ENCODE peak calls at places on chromosomes 11 and 22, in seven cellular contexts. R is Calu3, E is IMR-90, W is nephron progenitor cell, J is HCT116, M is choroid plexus epithelial cell, C is GM10248. S is an unnamed sample.

GRCh38 chr11:32052218-32052617 is 38.7 kb upstream of the RCN1 start:
- DNase-seq in E (peak; percentile 58), W (peak; percentile 72), J (peak; percentile 49), M (peak; percentile 80), C (peak; percentile 52), R (peak; percentile 64), S (peak; percentile 59)

GRCh38 chr11:47469411-47470179 is 20.7 kb upstream of the RAPSN start:
- DNase-seq in C (no peak), J (no peak), M (peak; percentile 90), R (no peak), E (peak; percentile 17), W (no peak), S (no peak)

GRCh38 chr22:41862160-41862529 is 29.2 kb downstream of the SREBF2 start:
- DNase-seq in W (peak; percentile 22), R (no peak), J (no peak), C (peak; percentile 70), E (peak; percentile 23), M (peak; percentile 49), S (peak; percentile 63)

GRCh38 chr11:117328414-117329010 is 858 bp downstream of the CEP164 start:
- DNase-seq in J (no peak), R (no peak), C (peak; percentile 37), W (peak; percentile 8), E (peak; percentile 58), M (peak; percentile 65), S (no peak)

GRCh38 chr11:11959601-11960000 is 48.8 kb downstream of the DKK3 start:
- DNase-seq in C (no peak), E (no peak), M (no peak), R (no peak), J (no peak), W (no peak), S (no peak)

GRCh38 chr11:101046947-101047346 is 82.7 kb downstream of the PGR start:
- DNase-seq in R (no peak), C (no peak), J (no peak), E (no peak), M (no peak), W (no peak), S (no peak)

GRCh38 chr11:129385801-129386200 is 10.2 kb downstream of the BARX2 start:
- DNase-seq in E (no peak), J (no peak), W (no peak), M (no peak), C (no peak), R (no peak), S (no peak)

GRCh38 chr11:102757823-102758549 is 22.4 kb downstream of the MMP10 start:
- DNase-seq in W (no peak), R (no peak), M (peak; percentile 76), C (no peak), E (peak; percentile 89), J (no peak), S (no peak)

GRCh38 chr11:77879218-77879617 is 58.3 kb downstream of the AAMDC start:
- DNase-seq in R (no peak), C (no peak), J (no peak), E (peak; percentile 50), W (no peak), M (peak; percentile 81), S (peak; percentile 28)

GRCh38 chr22:41862530-41863266 is 29.8 kb downstream of the SREBF2 start:
- DNase-seq in C (peak; percentile 75), J (no peak), R (no peak), W (peak; percentile 7), M (no peak), E (peak; percentile 25), S (peak; percentile 70)

GRCh38 chr11:120192831-120193625 is 17.8 kb upstream of the OAF start:
- DNase-seq in J (no peak), E (no peak), C (no peak), R (no peak), M (no peak), W (no peak), S (no peak)

GRCh38 chr11:3894128-3894731 is 38.8 kb downstream of the STIM1 start:
- DNase-seq in J (no peak), M (peak; percentile 28), C (peak; percentile 91), W (no peak), R (no peak), E (peak; percentile 22), S (peak; percentile 84)

GRCh38 chr22:25334091-25334490 is 114.7 kb downstream of the CRYBB2 start:
- DNase-seq in J (peak; percentile 36), C (peak; percentile 41), R (peak; percentile 64), W (peak; percentile 78), E (peak; percentile 16), M (peak; percentile 10), S (peak; percentile 54)

GRCh38 chr22:38861927-38862326 is 10.1 kb downstream of the CBX6 start:
- DNase-seq in W (no peak), E (no peak), M (no peak), R (no peak), J (no peak), C (no peak), S (no peak)

GRCh38 chr22:30970356-30970746 is 1.3 kb downstream of the TUG1 start:
- DNase-seq in M (no peak), R (no peak), W (no peak), J (no peak), E (no peak), C (no peak), S (no peak)

GRCh38 chr22:50267591-50268390 is 2.4 kb downstream of the MAPK11 start:
- DNase-seq in W (no peak), M (peak; percentile 61), E (peak; percentile 38), C (peak; percentile 78), J (no peak), R (no peak), S (peak; percentile 91)

GRCh38 chr11:73277467-73277866 is 5.3 kb downstream of the P2RY6 start:
- DNase-seq in W (no peak), J (no peak), E (no peak), C (no peak), M (no peak), R (no peak), S (no peak)

GRCh38 chr11:123404626-123405025 is 25.4 kb upstream of the GRAMD1B start:
- DNase-seq in R (no peak), E (no peak), J (no peak), C (no peak), W (no peak), M (no peak), S (no peak)

GRCh38 chr22:30277547-30278344 is 11.1 kb upstream of the OSM start:
- DNase-seq in M (peak; percentile 84), C (no peak), W (no peak), E (peak; percentile 80), R (no peak), J (no peak), S (no peak)

GRCh38 chr11:91768783-91769182 is 455.8 kb upstream of the FAT3 start:
- DNase-seq in R (no peak), J (no peak), C (no peak), W (no peak), E (no peak), M (no peak), S (no peak)

GRCh38 chr11:91778758-91779157 is 445.9 kb upstream of the FAT3 start:
- DNase-seq in E (no peak), R (no peak), C (no peak), W (no peak), M (no peak), J (no peak), S (no peak)

GRCh38 chr11:91776660-91777059 is 448.0 kb upstream of the FAT3 start:
- DNase-seq in J (no peak), W (no peak), C (no peak), E (no peak), M (no peak), R (no peak), S (no peak)

GRCh38 chr11:91773090-91773489 is 451.5 kb upstream of the FAT3 start:
- DNase-seq in R (peak; percentile 11), E (no peak), W (no peak), J (no peak), C (no peak), M (no peak), S (no peak)
- TF ChIP-seq CTCF in R (no peak), E (no peak), W (no peak), J (no peak), C (no peak), M (no peak), S (no peak)

GRCh38 chr22:47051435-47052175 is 289.2 kb downstream of the TBC1D22A start:
- DNase-seq in J (no peak), W (no peak), R (no peak), C (no peak), E (no peak), M (peak; percentile 13), S (no peak)
- TF ChIP-seq CTCF in J (no peak), W (no peak), R (no peak), C (no peak), E (no peak), M (no peak), S (no peak)

GRCh38 chr22:33210129-33210784 is 152.1 kb upstream of the SYN3 start:
- DNase-seq in J (no peak), M (peak; percentile 51), C (peak; percentile 83), R (peak; percentile 51), E (peak; percentile 9), W (peak; percentile 47), S (peak; percentile 72)
- TF ChIP-seq CTCF in J (peak; percentile 47), M (peak; percentile 68), C (peak; percentile 54), R (peak; percentile 40), E (peak; percentile 48), W (peak; percentile 70), S (peak; percentile 74)

GRCh38 chr22:36998620-36999351 is 20.5 kb downstream of the TST start:
- DNase-seq in W (no peak), R (no peak), E (peak; percentile 15), C (no peak), J (peak; percentile 58), M (peak; percentile 33), S (no peak)
- TF ChIP-seq CTCF in W (no peak), R (no peak), E (no peak), C (peak; percentile 21), J (peak; percentile 45), M (peak; percentile 24), S (peak; percentile 21)

DNA sequence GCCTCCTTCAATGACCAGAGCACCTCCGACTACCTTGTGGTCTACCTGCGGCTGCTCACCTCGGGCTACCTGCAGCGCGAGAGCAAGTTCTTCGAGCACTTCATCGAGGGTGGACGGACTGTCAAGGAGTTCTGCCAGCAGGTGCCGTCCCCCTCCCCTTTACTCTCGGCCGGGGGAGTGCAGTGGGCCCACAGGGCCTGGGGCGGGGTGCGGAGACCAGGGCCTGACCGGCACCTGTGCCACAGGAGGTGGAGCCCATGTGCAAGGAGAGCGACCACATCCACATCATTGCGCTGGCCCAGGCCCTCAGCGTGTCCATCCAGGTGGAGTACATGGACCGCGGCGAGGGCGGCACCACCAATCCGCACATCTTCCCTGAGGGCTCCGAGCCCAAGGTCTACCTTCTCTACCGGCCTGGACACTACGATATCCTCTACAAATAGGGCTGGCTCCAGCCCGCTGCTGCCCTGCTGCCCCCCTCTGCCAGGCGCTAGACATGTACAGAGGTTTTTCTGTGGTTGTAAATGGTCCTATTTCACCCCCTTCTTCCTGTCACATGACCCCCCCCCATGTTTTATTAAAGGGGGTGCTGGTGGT is 11.0 kb downstream of the OTUB1 start:
- DNase-seq in M (no peak), C (no peak), R (no peak), W (no peak), E (no peak), J (no peak), S (no peak)
- TF ChIP-seq CTCF in M (no peak), C (no peak), R (no peak), W (no peak), E (no peak), J (no peak), S (no peak)

GRCh38 chr22:35043251-35043931 is 22.6 kb upstream of the ISX start:
- DNase-seq in W (no peak), R (no peak), E (no peak), J (no peak), M (no peak), C (peak; percentile 39), S (peak; percentile 60)
- TF ChIP-seq CTCF in W (no peak), R (no peak), E (no peak), J (peak; percentile 40), M (peak; percentile 10), C (peak; percentile 59), S (peak; percentile 62)